ENCODE peak calls at places on chromosomes 7 and 10, in nine cellular contexts. B is gastrocnemius medialis, G is transverse colon, L is IMR-90, Z is uterus, H is GM12891, F is A549, E is ovary, D is GM12892. K is an unnamed sample.

GRCh38 chr10:520402-520787 is 169.1 kb downstream of the DIP2C start:
- DNase-seq in B (peak), G (no peak), L (peak), Z (peak), H (no peak), F (no peak), E (peak), D (no peak), K (no peak)

GRCh38 chr10:71466330-71466729 is 69.6 kb downstream of the CDH23 start:
- DNase-seq in B (no peak), G (no peak), L (no peak), Z (no peak), H (no peak), F (no peak), E (no peak), D (no peak), K (no peak)

GRCh38 chr10:47104786-47105385 is 193.7 kb downstream of the PTPN20 start:
- DNase-seq in B (peak), G (no peak), L (peak), Z (no peak), H (no peak), F (no peak), E (no peak), D (no peak), K (no peak)

GRCh38 chr7:39949980-39950472 is at the start of gene CDK13:
- DNase-seq in B (peak), G (peak), L (peak), Z (peak), H (peak), F (peak), E (peak), D (peak), K (peak)

GRCh38 chr10:22605168-22605567 is 109.2 kb downstream of the PIP4K2A start:
- DNase-seq in B (no peak), G (no peak), L (peak), Z (no peak), H (no peak), F (no peak), E (no peak), D (no peak), K (no peak)

GRCh38 chr10:106511917-106512316 is 652.6 kb downstream of the SORCS1 start:
- DNase-seq in B (no peak), G (no peak), L (no peak), Z (no peak), H (no peak), F (no peak), E (no peak), D (no peak), K (no peak)

GRCh38 chr7:66549466-66549865 is 79.2 kb upstream of the KCTD7 start:
- DNase-seq in B (no peak), G (no peak), L (no peak), Z (peak), H (no peak), F (no peak), E (no peak), D (no peak), K (no peak)

GRCh38 chr7:93980744-93981479 is 23.2 kb downstream of the BET1 start:
- DNase-seq in B (no peak), G (no peak), L (peak), Z (no peak), H (no peak), F (no peak), E (no peak), D (no peak), K (no peak)

GRCh38 chr7:152463714-152464311 is 28.0 kb upstream of the KMT2C start:
- DNase-seq in B (peak), G (peak), L (peak), Z (peak), H (peak), F (peak), E (peak), D (peak), K (peak)
- TF ChIP-seq POLR2A in B (peak), G (no peak), L (peak), Z (peak), H (peak), F (peak), E (peak), D (peak), K (peak)

DNA sequence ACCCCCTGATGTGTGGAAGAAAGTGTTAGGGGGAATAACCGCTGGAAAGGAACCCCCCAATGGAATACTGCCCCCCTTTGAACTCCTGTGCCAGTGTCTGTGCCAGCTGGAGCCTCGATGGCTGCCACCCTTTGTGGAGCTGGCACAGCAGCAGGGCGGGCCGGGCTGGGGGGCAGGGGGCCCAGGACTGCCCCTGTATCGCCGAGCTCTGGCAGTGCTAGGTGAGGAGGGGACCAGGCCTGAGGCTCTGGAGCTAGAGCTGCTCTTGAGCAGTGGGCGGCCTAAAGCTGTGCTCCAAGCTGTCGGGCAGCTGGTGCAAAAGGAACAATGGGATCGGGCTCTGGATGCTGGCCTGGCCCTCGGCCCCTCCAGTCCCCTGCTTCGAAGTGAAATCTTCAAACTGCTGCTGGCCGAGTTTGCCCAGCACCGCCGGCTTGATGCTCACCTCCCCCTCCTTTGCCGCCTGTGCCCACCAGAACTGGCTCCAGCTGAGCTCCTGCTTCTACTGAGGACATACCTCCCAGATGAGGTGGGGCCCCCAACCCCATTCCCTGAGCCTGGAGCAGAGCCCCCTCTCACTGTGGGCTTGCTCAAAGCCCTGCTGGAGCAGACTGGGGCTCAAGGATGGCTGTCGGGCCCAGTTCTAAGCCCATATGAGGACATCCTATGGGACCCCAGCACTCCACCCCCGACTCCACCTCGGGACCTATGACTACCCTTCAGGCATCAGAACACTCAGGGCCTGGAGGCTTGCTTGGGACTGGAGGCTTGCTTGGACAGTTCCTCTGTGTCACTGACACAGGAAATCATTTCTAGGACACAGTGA is 2.2 kb downstream of the HPS6 start:
- DNase-seq in B (no peak), G (no peak), L (no peak), Z (no peak), H (no peak), F (no peak), E (no peak), D (no peak), K (no peak)
- TF ChIP-seq POLR2A in B (no peak), G (no peak), L (no peak), Z (no peak), H (no peak), F (no peak), E (no peak), D (no peak), K (no peak)

DNA sequence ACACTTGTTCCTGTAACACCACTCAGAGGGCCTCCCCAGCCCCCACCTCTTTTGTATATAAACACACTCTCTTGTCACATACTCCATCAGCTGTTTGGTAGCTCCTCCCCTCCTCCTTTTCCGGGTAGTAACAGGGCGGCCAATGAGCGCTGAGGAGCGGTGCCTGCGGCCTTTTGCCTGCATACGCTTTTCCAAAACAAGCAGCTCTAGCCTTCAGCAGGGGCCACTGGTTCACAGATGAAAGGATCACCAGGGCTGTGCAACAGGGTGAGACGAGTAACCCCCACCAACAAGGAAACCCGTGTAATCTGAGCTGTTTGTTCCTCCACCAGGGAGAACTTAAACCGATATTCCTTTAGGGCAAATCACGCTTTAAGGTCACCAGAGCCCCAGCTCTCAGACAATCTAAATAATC is 3.9 kb downstream of the UBE2H start:
- DNase-seq in B (peak), G (peak), L (peak), Z (peak), H (peak), F (peak), E (peak), D (peak), K (peak)
- TF ChIP-seq POLR2A in B (peak), G (peak), L (no peak), Z (peak), H (no peak), F (no peak), E (peak), D (no peak), K (no peak)

GRCh38 chr10:125692246-125692931 is 9.4 kb upstream of the TEX36 start:
- DNase-seq in B (no peak), G (no peak), L (peak), Z (no peak), H (no peak), F (no peak), E (no peak), D (no peak), K (no peak)
- TF ChIP-seq POLR2A in B (no peak), G (no peak), L (no peak), Z (no peak), H (no peak), F (no peak), E (no peak), D (no peak), K (no peak)

GRCh38 chr10:44863344-44864041 is 47.6 kb upstream of the TMEM72 start:
- DNase-seq in B (no peak), G (no peak), L (no peak), Z (no peak), H (no peak), F (no peak), E (no peak), D (no peak), K (no peak)

GRCh38 chr10:44864042-44864436 is 47.1 kb upstream of the TMEM72 start:
- DNase-seq in B (no peak), G (peak), L (no peak), Z (peak), H (no peak), F (no peak), E (no peak), D (no peak), K (no peak)

GRCh38 chr10:44860811-44861751 is 50.1 kb upstream of the TMEM72 start:
- DNase-seq in B (no peak), G (no peak), L (peak), Z (peak), H (no peak), F (no peak), E (no peak), D (no peak), K (peak)

GRCh38 chr10:44862917-44863316 is 48.2 kb upstream of the TMEM72 start:
- DNase-seq in B (no peak), G (no peak), L (no peak), Z (no peak), H (no peak), F (no peak), E (no peak), D (no peak), K (no peak)

GRCh38 chr10:44862006-44862751 is 49.0 kb upstream of the TMEM72 start:
- DNase-seq in B (no peak), G (no peak), L (no peak), Z (no peak), H (no peak), F (no peak), E (no peak), D (no peak), K (no peak)
- TF ChIP-seq POLR2A in B (no peak), G (no peak), L (no peak), Z (no peak), H (no peak), F (no peak), E (no peak), D (no peak), K (no peak)

GRCh38 chr10:79150444-79150754 is 81.6 kb downstream of the ZMIZ1 start:
- DNase-seq in B (no peak), G (no peak), L (no peak), Z (no peak), H (peak), F (no peak), E (no peak), D (no peak), K (no peak)

GRCh38 chr10:79149345-79149661 is 80.5 kb downstream of the ZMIZ1 start:
- DNase-seq in B (no peak), G (no peak), L (no peak), Z (no peak), H (no peak), F (no peak), E (no peak), D (no peak), K (no peak)

GRCh38 chr10:79147796-79148451 is 79.2 kb downstream of the ZMIZ1 start:
- DNase-seq in B (no peak), G (no peak), L (no peak), Z (no peak), H (no peak), F (no peak), E (no peak), D (no peak), K (no peak)

GRCh38 chr10:79148452-79149344 is 79.9 kb downstream of the ZMIZ1 start:
- DNase-seq in B (peak), G (peak), L (peak), Z (peak), H (no peak), F (no peak), E (peak), D (no peak), K (peak)

GRCh38 chr10:79149662-79150443 is 81.1 kb downstream of the ZMIZ1 start:
- DNase-seq in B (peak), G (peak), L (peak), Z (peak), H (peak), F (peak), E (peak), D (peak), K (peak)
- TF ChIP-seq POLR2A in B (peak), G (peak), L (no peak), Z (no peak), H (no peak), F (peak), E (no peak), D (no peak), K (no peak)

GRCh38 chr7:71021049-71021448 is 110.9 kb upstream of the GALNT17 start:
- DNase-seq in B (no peak), G (no peak), L (no peak), Z (no peak), H (no peak), F (no peak), E (no peak), D (no peak), K (no peak)

GRCh38 chr7:71019703-71020102 is 112.2 kb upstream of the GALNT17 start:
- DNase-seq in B (no peak), G (no peak), L (no peak), Z (peak), H (no peak), F (no peak), E (peak), D (no peak), K (no peak)

GRCh38 chr7:71016387-71016786 is 115.6 kb upstream of the GALNT17 start:
- DNase-seq in B (no peak), G (no peak), L (no peak), Z (no peak), H (no peak), F (no peak), E (no peak), D (no peak), K (no peak)

GRCh38 chr7:71015260-71015900 is 116.6 kb upstream of the GALNT17 start:
- DNase-seq in B (no peak), G (peak), L (no peak), Z (peak), H (no peak), F (no peak), E (peak), D (no peak), K (no peak)

GRCh38 chr7:71017602-71018001 is 114.3 kb upstream of the GALNT17 start:
- DNase-seq in B (no peak), G (no peak), L (no peak), Z (no peak), H (no peak), F (no peak), E (no peak), D (no peak), K (no peak)
- TF ChIP-seq POLR2A in B (no peak), G (no peak), L (no peak), Z (no peak), H (no peak), F (no peak), E (no peak), D (no peak), K (no peak)